ENCODE peak calls at places on chromosome 9, in nine cellular contexts. G is stimulated activated CD4-positive, alpha-beta T cell treated with anti-CD3 and anti-CD28 coated beads, Interleukin-15, amount 100 ng/mL, for 24 hours; P is astrocyte of the spinal cord; X is NCI-H774; F is uterus; Y is activated naive CD4-positive, alpha-beta T cell; Q is HFFc6; H is prostate gland; J is NCI-H524. V is an unnamed sample.

GRCh38 chr9:125579030-125579932 is 127.7 kb downstream of the MAPKAP1 start:
- DNase-seq in Y (no peak), H (no peak), P (no peak), Q (no peak), F (no peak), G (no peak), X (no peak), J (no peak), V (no peak)

GRCh38 chr9:116124472-116125040 is 29.0 kb upstream of the PAPPA start:
- DNase-seq in Q (no peak), J (no peak), P (peak; percentile 30), G (no peak), Y (no peak), X (no peak), F (no peak), H (no peak), V (no peak)

GRCh38 chr9:2291980-2292704 is 277.0 kb downstream of the SMARCA2 start:
- DNase-seq in Q (no peak), Y (no peak), P (peak; percentile 12), G (no peak), H (peak; percentile 53), X (peak; percentile 95), J (peak; percentile 87), F (no peak), V (peak; percentile 100)

GRCh38 chr9:85417674-85418073 is 324.1 kb downstream of the AGTPBP1 start:
- DNase-seq in X (no peak), F (no peak), Q (no peak), G (no peak), J (no peak), P (no peak), H (no peak), Y (no peak), V (no peak)

GRCh38 chr9:71716138-71716909 is 52.0 kb downstream of the CEMIP2 start:
- DNase-seq in F (no peak), Q (no peak), P (peak; percentile 15), J (no peak), G (no peak), Y (no peak), H (no peak), X (no peak), V (peak; percentile 52)

GRCh38 chr9:126661521-126662251 is 48.0 kb downstream of the LMX1B start:
- DNase-seq in H (no peak), G (no peak), P (no peak), Y (no peak), F (no peak), X (peak; percentile 38), J (peak; percentile 27), Q (no peak), V (peak; percentile 78)

GRCh38 chr9:76882686-76883085 is 23.2 kb downstream of the PRUNE2 start:
- DNase-seq in Q (no peak), G (no peak), X (no peak), J (no peak), H (no peak), P (no peak), F (no peak), Y (no peak), V (no peak)

GRCh38 chr9:78539904-78540303 is 243.0 kb downstream of the PSAT1 start:
- DNase-seq in F (no peak), J (no peak), Q (peak; percentile 93), G (no peak), Y (no peak), H (peak; percentile 8), P (peak; percentile 81), X (peak; percentile 30), V (no peak)

GRCh38 chr9:130220351-130220750 is 45.2 kb upstream of the HMCN2 start:
- DNase-seq in X (no peak), Y (no peak), P (no peak), Q (no peak), J (peak; percentile 50), H (no peak), F (peak; percentile 70), G (no peak), V (peak; percentile 32)

GRCh38 chr9:9469271-9469670 is 1143.5 kb downstream of the PTPRD start:
- DNase-seq in F (no peak), Y (no peak), J (no peak), G (no peak), X (no peak), Q (no peak), P (no peak), H (no peak), V (no peak)

GRCh38 chr9:126440938-126441337 is 114.3 kb downstream of the MVB12B start:
- DNase-seq in P (peak; percentile 59), Q (peak; percentile 5), G (no peak), F (no peak), J (no peak), H (no peak), X (peak; percentile 88), Y (no peak), V (peak; percentile 33)

GRCh38 chr9:4555251-4555650 is 65.0 kb downstream of the SLC1A1 start:
- DNase-seq in F (no peak), Q (peak; percentile 11), G (no peak), H (no peak), X (no peak), Y (peak; percentile 21), J (no peak), P (peak; percentile 46), V (peak; percentile 68)

GRCh38 chr9:115111854-115112253 is 6.1 kb downstream of the TNC start:
- DNase-seq in Y (no peak), H (no peak), G (no peak), P (no peak), F (no peak), Q (no peak), J (no peak), X (no peak), V (no peak)

GRCh38 chr9:114516913-114517312 is 11.6 kb upstream of the WHRN start:
- DNase-seq in Y (no peak), Q (peak; percentile 88), J (no peak), H (no peak), G (no peak), X (no peak), F (no peak), P (peak; percentile 80), V (no peak)

GRCh38 chr9:125544988-125545651 is 161.9 kb downstream of the MAPKAP1 start:
- DNase-seq in F (peak; percentile 32), P (peak; percentile 95), H (peak; percentile 81), J (no peak), Q (peak; percentile 68), X (no peak), Y (no peak), G (no peak), V (peak; percentile 16)

GRCh38 chr9:134618163-134618822 is 23.3 kb upstream of the COL5A1 start:
- DNase-seq in Q (no peak), P (no peak), F (peak; percentile 16), G (no peak), H (no peak), Y (no peak), X (no peak), J (no peak), V (no peak)

GRCh38 chr9:110391826-110392485 is 54.3 kb upstream of the TXNDC8 start:
- DNase-seq in P (no peak), Y (no peak), J (no peak), H (no peak), Q (no peak), F (no peak), G (no peak), X (no peak), V (no peak)

GRCh38 chr9:135070964-135071735 is 16.3 kb upstream of the OLFM1 start:
- DNase-seq in J (no peak), Q (no peak), H (no peak), F (peak; percentile 3), P (no peak), Y (no peak), X (no peak), G (no peak), V (no peak)

GRCh38 chr9:3012245-3012644 is 168.3 kb upstream of the PUM3 start:
- DNase-seq in Y (no peak), J (no peak), X (no peak), G (no peak), Q (no peak), H (no peak), F (no peak), P (no peak), V (no peak)

GRCh38 chr9:23769307-23769935 is 56.6 kb downstream of the ELAVL2 start:
- DNase-seq in F (no peak), G (no peak), J (no peak), P (peak; percentile 97), X (no peak), H (peak; percentile 24), Y (no peak), Q (no peak), V (no peak)

GRCh38 chr9:36162211-36162610 is 7.0 kb upstream of the CCIN start:
- DNase-seq in X (no peak), G (no peak), Y (no peak), F (no peak), P (no peak), J (no peak), Q (no peak), H (no peak), V (no peak)

GRCh38 chr9:7320139-7320538 is 479.4 kb downstream of the DMAC1 start:
- DNase-seq in H (no peak), F (peak; percentile 50), Q (peak; percentile 95), P (peak; percentile 84), G (no peak), Y (no peak), X (peak; percentile 10), J (peak; percentile 35), V (no peak)

GRCh38 chr9:131887680-131888079 is 147.8 kb upstream of the RAPGEF1 start:
- DNase-seq in Q (no peak), Y (no peak), G (no peak), F (no peak), J (no peak), H (no peak), P (no peak), X (no peak), V (no peak)

GRCh38 chr9:128168731-128169308 is 8.8 kb downstream of the BBLN start:
- DNase-seq in P (no peak), X (no peak), Y (no peak), Q (no peak), G (no peak), J (no peak), H (no peak), F (no peak), V (peak; percentile 35)